ENCODE peak calls at places on chromosome 4, in four cellular contexts. X is left ventricle myocardium inferior; B is H9; F is CD8-positive, alpha-beta memory T cell. P is an unnamed sample.
A peak's percentile ranks its signal among the peaks of the same experiment; 100 is the strongest.

GRCh38 chr4:184252136-184253071 is 34.7 kb upstream of the ENPP6 start:
- DNase-seq in B (no peak), X (no peak), F (no peak), P (no peak)

GRCh38 chr4:94256833-94257232 is 49.2 kb downstream of the SMARCAD1 start:
- DNase-seq in F (no peak), X (no peak), B (no peak), P (no peak)

GRCh38 chr4:3304831-3305609 is 12.2 kb downstream of the RGS12 start:
- DNase-seq in F (no peak), B (peak; percentile 21), X (no peak), P (no peak)

GRCh38 chr4:168141733-168142132 is 49.4 kb downstream of the ANXA10 start:
- DNase-seq in B (no peak), F (no peak), X (no peak), P (no peak)

GRCh38 chr4:62415256-62415655 is 1215.1 kb downstream of the ADGRL3 start:
- DNase-seq in B (no peak), X (no peak), F (no peak), P (no peak)

GRCh38 chr4:25750874-25751273 is 95.2 kb downstream of the SLC34A2 start:
- DNase-seq in F (no peak), X (no peak), B (no peak), P (no peak)

GRCh38 chr4:169861592-169861991 is 103.8 kb upstream of the HPF1 start:
- DNase-seq in B (no peak), X (no peak), F (no peak), P (no peak)

GRCh38 chr4:105895609-105896460 is 564 bp downstream of the NPNT start:
- DNase-seq in B (peak; percentile 45), X (peak; percentile 17), F (no peak), P (no peak)

GRCh38 chr4:85938062-85938461 is 421.8 kb downstream of the MAPK10 start:
- DNase-seq in F (no peak), X (no peak), B (no peak), P (no peak)

GRCh38 chr4:20192754-20193521 is 58.8 kb upstream of the SLIT2 start:
- DNase-seq in X (no peak), B (no peak), F (no peak), P (no peak)

GRCh38 chr4:101200561-101200960 is 146.8 kb downstream of the PPP3CA start:
- DNase-seq in B (no peak), F (no peak), X (no peak), P (no peak)

GRCh38 chr4:119087656-119088055 is 48.0 kb upstream of the MYOZ2 start:
- DNase-seq in B (no peak), F (no peak), X (no peak), P (no peak)
- H3K4me1 ChIP-seq in B (no peaks in the 10 kb centered on the region), F (no peaks in the 10 kb centered on the region), X (peaks cover 21% of the 10 kb centered on the region), P (peaks cover 2% of the 10 kb centered on the region)

GRCh38 chr4:113356452-113356851 is 307.0 kb downstream of the ANK2 start:
- DNase-seq in X (no peak), F (no peak), B (no peak), P (no peak)
- H3K4me1 ChIP-seq in X (peaks cover 14% of the 10 kb centered on the region), F (peaks cover 11% of the 10 kb centered on the region), B (no peaks in the 10 kb centered on the region), P (no peaks in the 10 kb centered on the region)

DNA sequence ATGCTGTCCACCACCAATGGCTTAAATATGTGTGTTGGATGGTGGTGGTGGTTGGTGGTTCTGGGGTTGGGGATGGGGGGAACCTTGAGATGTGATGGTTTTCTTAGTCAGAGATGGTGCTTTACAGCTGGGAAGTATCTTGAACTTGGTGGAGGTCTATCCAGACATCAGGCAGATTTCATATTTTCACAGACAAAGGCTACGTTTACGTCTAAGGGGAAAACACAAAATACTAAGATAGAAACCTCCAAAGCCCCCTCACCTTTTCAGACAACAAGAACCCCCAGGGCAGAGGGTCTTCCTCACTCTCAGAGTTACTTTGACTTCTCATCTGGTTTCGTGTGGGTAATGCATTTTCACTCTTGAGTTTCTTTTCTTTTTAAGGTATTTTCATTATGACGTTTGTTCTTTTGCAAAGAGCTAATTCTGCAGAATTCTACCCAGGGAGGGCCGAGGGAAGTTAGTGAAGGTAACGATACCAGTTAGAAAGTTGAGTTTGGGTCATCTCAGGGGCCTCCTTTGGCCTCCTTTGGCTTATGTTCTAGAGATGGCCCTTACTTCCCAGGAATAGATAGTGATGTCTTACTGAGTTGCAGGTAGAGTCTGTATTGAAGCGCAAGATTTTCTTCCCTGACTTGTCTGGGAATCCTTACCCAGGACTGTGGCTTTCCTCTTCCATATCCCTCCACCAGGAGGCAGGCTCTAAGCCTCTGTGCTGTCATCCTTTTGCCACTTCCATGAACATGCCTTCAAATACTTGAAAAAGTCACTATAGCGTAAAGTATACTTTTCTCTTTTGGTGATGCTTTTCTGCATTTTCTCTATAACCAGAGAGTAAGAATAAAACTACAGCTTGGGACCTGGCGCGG is 31.9 kb downstream of the RHOH start:
- DNase-seq in F (no peak), X (no peak), B (peak; percentile 49), P (peak; percentile 22)
- H3K4me1 ChIP-seq in F (peaks cover 96% of the 10 kb centered on the region), X (no peaks in the 10 kb centered on the region), B (peaks cover 5% of the 10 kb centered on the region), P (no peaks in the 10 kb centered on the region)

GRCh38 chr4:23728393-23728792 is 161.5 kb downstream of the PPARGC1A start:
- DNase-seq in F (no peak), B (no peak), X (no peak), P (no peak)
- H3K4me1 ChIP-seq in F (no peaks in the 10 kb centered on the region), B (peaks cover 7% of the 10 kb centered on the region), X (peaks cover 8% of the 10 kb centered on the region), P (no peaks in the 10 kb centered on the region)